ENCODE peak calls at places on chromosomes 3 and 15, in five cellular contexts. A, R, I, M and P are unnamed samples.

GRCh38 chr15:35746121-35746520 is 200.2 kb upstream of the DPH6 start:
- DNase-seq in M (no peak), R (no peak), A (no peak), I (peak; percentile 28), P (no peak)

GRCh38 chr3:16064660-16065414 is 109.6 kb upstream of the GALNT15 start:
- DNase-seq in A (peak; percentile 83), M (peak; percentile 96), R (peak; percentile 95), I (peak; percentile 53), P (no peak)

GRCh38 chr3:72960812-72961518 is 35.6 kb upstream of the PPP4R2 start:
- DNase-seq in R (peak; percentile 72), M (peak; percentile 39), I (no peak), A (peak; percentile 37), P (no peak)

GRCh38 chr3:4736284-4736861 is 242.9 kb upstream of the BHLHE40 start:
- DNase-seq in M (no peak), A (no peak), R (peak; percentile 67), I (peak; percentile 91), P (no peak)

GRCh38 chr3:165339753-165340152 is 143.6 kb upstream of the SLITRK3 start:
- DNase-seq in A (no peak), I (peak; percentile 43), R (no peak), M (no peak), P (no peak)

GRCh38 chr3:77682162-77682561 is 642.3 kb downstream of the ROBO2 start:
- DNase-seq in M (no peak), R (no peak), I (no peak), A (no peak), P (no peak)

GRCh38 chr15:37764733-37765191 is 169.7 kb upstream of the TMCO5A start:
- DNase-seq in M (peak; percentile 14), A (peak; percentile 8), R (no peak), I (peak; percentile 83), P (no peak)

GRCh38 chr3:157239082-157239704 is 79.2 kb upstream of the CCNL1 start:
- DNase-seq in M (peak; percentile 52), A (no peak), R (peak; percentile 82), I (peak; percentile 81), P (no peak)

GRCh38 chr3:152287898-152288576 is 19.3 kb downstream of the MBNL1 start:
- DNase-seq in I (peak; percentile 44), A (no peak), R (no peak), M (no peak), P (no peak)

GRCh38 chr3:107699682-107700081 is 176.9 kb downstream of the BBX start:
- DNase-seq in M (no peak), A (no peak), R (no peak), I (no peak), P (no peak)

GRCh38 chr3:17456036-17456435 is 286.4 kb downstream of the TBC1D5 start:
- DNase-seq in M (no peak), R (no peak), I (no peak), A (no peak), P (no peak)

GRCh38 chr15:71752604-71753289 is 57.6 kb upstream of the NR2E3 start:
- DNase-seq in R (no peak), A (peak; percentile 96), I (peak; percentile 97), M (peak; percentile 44), P (no peak)

GRCh38 chr15:90002428-90002844 is 1.3 kb downstream of the ZNF710 start:
- DNase-seq in A (no peak), M (no peak), R (peak; percentile 75), I (peak; percentile 41), P (no peak)

GRCh38 chr3:151751161-151751560 is 17.4 kb downstream of the AADACL2 start:
- DNase-seq in I (peak; percentile 25), R (no peak), M (no peak), A (peak; percentile 57), P (no peak)

GRCh38 chr3:188407158-188407880 is 253.4 kb downstream of the LPP start:
- DNase-seq in M (no peak), A (no peak), R (no peak), I (no peak), P (no peak)

GRCh38 chr3:127061641-127062040 is 78.7 kb downstream of the PLXNA1 start:
- DNase-seq in M (no peak), A (no peak), R (no peak), I (no peak), P (no peak)

GRCh38 chr3:22245122-22245521 is 494.1 kb upstream of the ZNF385D start:
- DNase-seq in I (peak; percentile 93), R (no peak), M (peak; percentile 64), A (peak; percentile 87), P (no peak)

GRCh38 chr3:43857361-43858051 is 166.8 kb downstream of the ABHD5 start:
- DNase-seq in R (no peak), M (no peak), I (no peak), A (no peak), P (no peak)

GRCh38 chr15:47405768-47406167 is 311.5 kb upstream of the SEMA6D start:
- DNase-seq in R (no peak), I (no peak), M (no peak), A (no peak), P (no peak)

GRCh38 chr3:157499342-157499963 is 3.8 kb downstream of the VEPH1 start:
- DNase-seq in R (no peak), I (peak; percentile 93), M (no peak), A (no peak), P (no peak)

GRCh38 chr15:78023081-78023665 is 54.3 kb downstream of the TBC1D2B start:
- DNase-seq in M (no peak), A (no peak), R (no peak), I (no peak), P (no peak)

GRCh38 chr3:196322-197153 is at the start of gene CHL1:
- DNase-seq in M (no peak), R (peak; percentile 74), I (no peak), A (no peak), P (no peak)

GRCh38 chr15:55587321-55588069 is 650 bp downstream of the PYGO1 start:
- DNase-seq in I (peak; percentile 28), M (peak; percentile 5), R (no peak), A (no peak), P (no peak)

GRCh38 chr3:72323794-72324193 is 524.5 kb downstream of the SHQ1 start:
- DNase-seq in M (no peak), A (no peak), R (no peak), I (no peak), P (no peak)

GRCh38 chr15:100204211-100204610 is 137.6 kb downstream of the ADAMTS17 start:
- DNase-seq in R (no peak), A (no peak), I (no peak), M (no peak), P (no peak)

GRCh38 chr15:40063563-40064011 is 24.6 kb upstream of the SRP14 start:
- DNase-seq in R (peak; percentile 89), M (no peak), A (no peak), I (peak; percentile 95), P (no peak)

GRCh38 chr3:108159865-108160264 is 62.4 kb downstream of the IFT57 start:
- DNase-seq in R (no peak), I (peak; percentile 80), A (no peak), M (no peak), P (no peak)

GRCh38 chr3:171506743-171507319 is 46.6 kb upstream of the TNIK start:
- DNase-seq in M (no peak), I (peak; percentile 66), R (no peak), A (no peak), P (no peak)

GRCh38 chr3:123158330-123158729 is 43.4 kb upstream of the SEC22A start:
- DNase-seq in M (no peak), A (no peak), I (peak; percentile 67), R (no peak), P (no peak)

DNA sequence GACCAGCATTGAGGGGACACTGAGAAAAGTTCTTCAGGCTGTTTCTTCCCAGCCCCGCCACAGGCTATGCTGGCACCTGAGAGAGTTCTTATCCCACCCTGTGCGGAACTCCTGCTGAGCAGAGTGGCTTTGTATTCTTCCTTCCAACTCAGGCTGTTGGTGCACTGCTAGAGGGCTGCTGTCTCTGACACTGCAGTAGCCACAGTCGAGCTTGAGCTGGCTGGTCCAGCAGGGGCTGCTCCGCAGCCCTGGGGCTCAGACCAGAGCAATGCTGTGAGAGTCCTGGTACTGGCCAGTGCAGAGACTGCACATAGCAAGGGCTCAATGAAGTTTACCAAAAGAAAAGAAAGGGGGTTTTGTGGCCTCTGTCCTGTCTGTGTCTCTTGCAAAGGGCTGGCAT is 3.6 kb downstream of the GNAI2 start:
- DNase-seq in R (no peak), M (no peak), I (no peak), A (no peak), P (no peak)
- H3K4me3 ChIP-seq in R (no peak overlapping the region), M (no peak overlapping the region), I (no peak overlapping the region), A (no peak overlapping the region), P (peak overlapping the region; percentile 97)

DNA sequence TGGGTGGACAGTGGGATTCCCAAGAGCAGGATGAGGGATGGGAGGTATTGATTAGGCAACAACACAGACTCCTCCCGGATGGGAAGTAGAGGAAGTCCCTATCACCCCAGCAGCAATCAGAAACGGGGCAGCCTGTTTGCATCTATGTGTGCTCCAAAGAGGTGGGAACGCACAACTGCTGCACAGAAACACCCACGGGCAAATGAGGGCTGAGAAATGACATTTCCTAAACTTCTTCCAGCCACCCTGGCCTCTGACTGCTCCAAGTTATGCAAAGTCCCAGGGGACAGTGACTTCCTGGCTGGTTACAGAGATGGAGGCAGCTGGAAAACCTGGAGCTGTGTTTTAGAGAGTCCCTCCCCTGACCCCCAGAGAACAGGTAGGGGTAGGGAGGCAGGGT is 42.6 kb downstream of the HCN4 start:
- DNase-seq in M (no peak), A (no peak), R (no peak), I (no peak), P (no peak)
- H3K4me3 ChIP-seq in M (no peak overlapping the region), A (no peak overlapping the region), R (no peak overlapping the region), I (no peak overlapping the region), P (no peak overlapping the region)

GRCh38 chr3:173588547-173588946 is 191.0 kb downstream of the NLGN1 start:
- DNase-seq in M (no peak), R (no peak), A (no peak), I (peak; percentile 36), P (no peak)
- H3K4me3 ChIP-seq in M (no peak overlapping the region), R (no peak overlapping the region), A (no peak overlapping the region), I (no peak overlapping the region), P (no peak overlapping the region)

GRCh38 chr15:58065011-58065444 is 483 bp downstream of the ALDH1A2 start:
- DNase-seq in M (no peak), R (peak; percentile 81), I (no peak), A (no peak), P (no peak)
- H3K4me3 ChIP-seq in M (peak overlapping the region; percentile 20), R (peak overlapping the region; percentile 37), I (no peak overlapping the region), A (no peak overlapping the region), P (peak overlapping the region; percentile 80)

GRCh38 chr3:135982922-135983581 is 17.5 kb downstream of the PPP2R3A start:
- DNase-seq in A (no peak), M (no peak), I (peak; percentile 68), R (no peak), P (no peak)

GRCh38 chr3:135981701-135982403 is 16.3 kb downstream of the PPP2R3A start:
- DNase-seq in M (no peak), A (no peak), I (no peak), R (no peak), P (no peak)

GRCh38 chr3:135987647-135988046 is 22.1 kb downstream of the PPP2R3A start:
- DNase-seq in M (no peak), I (no peak), A (no peak), R (no peak), P (no peak)

GRCh38 chr3:135980343-135980742 is 14.8 kb downstream of the PPP2R3A start:
- DNase-seq in A (no peak), I (no peak), M (no peak), R (no peak), P (no peak)

GRCh38 chr3:135982404-135982761 is 16.9 kb downstream of the PPP2R3A start:
- DNase-seq in I (peak; percentile 85), R (no peak), A (no peak), M (no peak), P (no peak)
- H3K4me3 ChIP-seq in I (peak overlapping the region; percentile 37), R (no peak overlapping the region), A (no peak overlapping the region), M (no peak overlapping the region), P (no peak overlapping the region)